ENCODE peak calls at places on chromosomes 7 and 10, in eight cellular contexts. U, E, B, F, C, T, R and N are unnamed samples. For H3K36me3, the result is how much of the 10 kb centered on the place peaks cover.

GRCh38 chr10:22713853-22714523 is 390 bp downstream of the PIP4K2A start:
- DNase-seq in U (peak), E (peak), B (no peak), F (no peak), C (peak), T (peak), R (peak), N (peak)

GRCh38 chr10:74842301-74842700 is 15.9 kb downstream of the KAT6B start:
- DNase-seq in U (no peak), E (no peak), B (no peak), F (no peak), C (no peak), T (no peak), R (no peak), N (no peak)

GRCh38 chr10:43689618-43689954 is 40.9 kb upstream of the ZNF32 start:
- DNase-seq in U (peak), E (peak), B (peak), F (no peak), C (peak), T (peak), R (peak), N (peak)

GRCh38 chr7:31814187-31814586 is 127.2 kb downstream of the PPP1R17 start:
- DNase-seq in U (no peak), E (no peak), B (no peak), F (no peak), C (no peak), T (no peak), R (no peak), N (no peak)

GRCh38 chr7:99505324-99505662 is 831 bp downstream of the ZKSCAN5 start:
- DNase-seq in U (no peak), E (no peak), B (no peak), F (no peak), C (no peak), T (no peak), R (no peak), N (no peak)

GRCh38 chr7:117047496-117047895 is 94.2 kb downstream of the ST7 start:
- DNase-seq in U (no peak), E (no peak), B (no peak), F (no peak), C (no peak), T (no peak), R (no peak), N (no peak)

GRCh38 chr10:111128331-111129167 is 51.7 kb downstream of the ADRA2A start:
- DNase-seq in U (no peak), E (no peak), B (peak), F (peak), C (no peak), T (no peak), R (peak), N (no peak)

GRCh38 chr10:70528726-70529362 is 50.3 kb downstream of the PALD1 start:
- DNase-seq in U (no peak), E (no peak), B (peak), F (peak), C (no peak), T (no peak), R (no peak), N (no peak)

GRCh38 chr7:70720191-70720873 is 411.6 kb upstream of the GALNT17 start:
- DNase-seq in U (no peak), E (no peak), B (no peak), F (no peak), C (no peak), T (no peak), R (no peak), N (no peak)

GRCh38 chr7:1947586-1948217 is 277.6 kb downstream of the ELFN1 start:
- DNase-seq in U (peak), E (peak), B (no peak), F (no peak), C (no peak), T (no peak), R (no peak), N (peak)

GRCh38 chr7:18356195-18356645 is 139.3 kb upstream of the HDAC9 start:
- DNase-seq in U (no peak), E (no peak), B (peak), F (peak), C (no peak), T (no peak), R (no peak), N (no peak)

GRCh38 chr10:6145414-6145978 is 56.7 kb downstream of the RBM17 start:
- DNase-seq in U (no peak), E (no peak), B (no peak), F (no peak), C (no peak), T (no peak), R (no peak), N (peak)

GRCh38 chr7:111647881-111648280 is 85.6 kb upstream of the IMMP2L start:
- DNase-seq in U (no peak), E (no peak), B (no peak), F (no peak), C (no peak), T (no peak), R (no peak), N (no peak)

GRCh38 chr10:12972146-12972545 is 29.4 kb downstream of the CCDC3 start:
- DNase-seq in U (no peak), E (no peak), B (no peak), F (no peak), C (peak), T (no peak), R (no peak), N (no peak)

GRCh38 chr7:73810991-73811360 is 19.8 kb upstream of the CLDN4 start:
- DNase-seq in U (no peak), E (peak), B (no peak), F (no peak), C (no peak), T (no peak), R (peak), N (no peak)

GRCh38 chr7:151866028-151866427 is 10.9 kb downstream of the PRKAG2 start:
- DNase-seq in U (no peak), E (no peak), B (no peak), F (no peak), C (no peak), T (no peak), R (no peak), N (peak)

GRCh38 chr7:2773608-2774007 is 70.5 kb downstream of the GNA12 start:
- DNase-seq in U (no peak), E (no peak), B (no peak), F (no peak), C (no peak), T (no peak), R (no peak), N (no peak)

GRCh38 chr7:88226886-88227516 is 7.2 kb upstream of the SRI start:
- DNase-seq in U (no peak), E (peak), B (peak), F (peak), C (no peak), T (no peak), R (peak), N (peak)

GRCh38 chr10:26703974-26704373 is 6.5 kb downstream of the PDSS1 start:
- DNase-seq in U (no peak), E (no peak), B (no peak), F (no peak), C (no peak), T (no peak), R (no peak), N (no peak)

GRCh38 chr7:122199171-122199570 is 55.1 kb upstream of the AASS start:
- DNase-seq in U (no peak), E (no peak), B (no peak), F (no peak), C (no peak), T (no peak), R (no peak), N (no peak)

GRCh38 chr10:98268694-98269386 is 846 bp upstream of the LOXL4 start:
- DNase-seq in U (no peak), E (no peak), B (no peak), F (no peak), C (peak), T (no peak), R (no peak), N (no peak)

GRCh38 chr7:46152671-46153070 is 231.6 kb upstream of the IGFBP3 start:
- DNase-seq in U (no peak), E (no peak), B (no peak), F (peak), C (no peak), T (no peak), R (no peak), N (no peak)

GRCh38 chr7:112882022-112882421 is 91.8 kb upstream of the TMEM168 start:
- DNase-seq in U (peak), E (no peak), B (peak), F (no peak), C (no peak), T (no peak), R (no peak), N (peak)

GRCh38 chr10:44716470-44716869 is 194.7 kb upstream of the TMEM72 start:
- DNase-seq in U (no peak), E (no peak), B (no peak), F (no peak), C (no peak), T (no peak), R (no peak), N (no peak)

GRCh38 chr10:45091968-45092367 is 91.2 kb downstream of the ZNF22 start:
- DNase-seq in U (no peak), E (no peak), B (no peak), F (no peak), C (no peak), T (no peak), R (no peak), N (no peak)

GRCh38 chr10:43227911-43228782 is 38.7 kb downstream of the RASGEF1A start:
- DNase-seq in U (peak), E (peak), B (no peak), F (no peak), C (peak), T (no peak), R (peak), N (peak)

GRCh38 chr10:70903262-70903921 is 15.0 kb upstream of the PCBD1 start:
- DNase-seq in U (peak), E (no peak), B (peak), F (no peak), C (no peak), T (peak), R (peak), N (no peak)

GRCh38 chr10:93616844-93617360 is 4.6 kb downstream of the PDE6C start:
- DNase-seq in U (no peak), E (no peak), B (no peak), F (no peak), C (no peak), T (no peak), R (no peak), N (no peak)

GRCh38 chr7:158043461-158044155 is 544.0 kb downstream of the PTPRN2 start:
- DNase-seq in U (no peak), E (no peak), B (no peak), F (no peak), C (peak), T (no peak), R (no peak), N (no peak)

GRCh38 chr7:29146888-29147609 is 712 bp upstream of the CPVL start:
- DNase-seq in U (peak), E (no peak), B (peak), F (peak), C (no peak), T (no peak), R (peak), N (no peak)

GRCh38 chr10:5888843-5889623 is 660 bp downstream of the ANKRD16 start:
- DNase-seq in U (peak), E (peak), B (peak), F (no peak), C (peak), T (peak), R (peak), N (peak)

GRCh38 chr10:43264324-43264986 is 2.4 kb downstream of the RASGEF1A start:
- DNase-seq in U (no peak), E (no peak), B (no peak), F (no peak), C (peak), T (no peak), R (no peak), N (no peak)

GRCh38 chr10:12720217-12720981 is 281.1 kb downstream of the CCDC3 start:
- DNase-seq in U (peak), E (peak), B (peak), F (peak), C (peak), T (no peak), R (peak), N (no peak)

GRCh38 chr10:51301644-51302043 is 227.4 kb downstream of the PRKG1 start:
- DNase-seq in U (peak), E (no peak), B (no peak), F (no peak), C (no peak), T (no peak), R (no peak), N (no peak)

GRCh38 chr7:151809156-151809863 is 67.6 kb downstream of the PRKAG2 start:
- DNase-seq in U (no peak), E (peak), B (no peak), F (no peak), C (no peak), T (no peak), R (no peak), N (peak)

GRCh38 chr7:73937014-73937413 is 76.1 kb downstream of the TMEM270 start:
- DNase-seq in U (no peak), E (no peak), B (no peak), F (no peak), C (no peak), T (no peak), R (no peak), N (no peak)

GRCh38 chr10:18202600-18203150 is 62.5 kb downstream of the CACNB2 start:
- DNase-seq in U (no peak), E (no peak), B (no peak), F (no peak), C (no peak), T (no peak), R (no peak), N (no peak)

DNA sequence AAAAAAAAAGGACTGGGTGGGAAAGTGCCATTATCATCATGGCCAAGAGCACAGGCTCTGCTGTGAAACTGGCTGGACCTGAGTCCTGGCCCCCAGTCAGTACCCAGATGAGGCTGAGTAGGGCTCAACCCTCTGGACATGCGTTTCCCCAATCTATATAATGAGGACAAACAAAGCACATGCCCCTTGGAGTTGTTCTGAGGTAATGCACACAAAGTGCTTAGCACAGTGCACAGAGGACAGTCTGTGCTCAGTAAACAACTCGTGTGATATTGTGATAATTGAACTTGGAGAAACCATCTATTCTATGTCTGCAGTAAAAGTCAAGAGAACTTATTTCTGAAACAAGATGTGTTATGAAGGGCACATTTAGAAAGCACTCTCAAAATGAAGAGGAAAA is 138.8 kb downstream of the KCNMA1 start:
- DNase-seq in U (no peak), E (no peak), B (no peak), F (no peak), C (no peak), T (no peak), R (no peak), N (no peak)
- H3K27ac ChIP-seq in U (no peak), E (no peak), B (no peak), F (no peak), C (no peak), T (no peak), R (peak), N (no peak)

DNA sequence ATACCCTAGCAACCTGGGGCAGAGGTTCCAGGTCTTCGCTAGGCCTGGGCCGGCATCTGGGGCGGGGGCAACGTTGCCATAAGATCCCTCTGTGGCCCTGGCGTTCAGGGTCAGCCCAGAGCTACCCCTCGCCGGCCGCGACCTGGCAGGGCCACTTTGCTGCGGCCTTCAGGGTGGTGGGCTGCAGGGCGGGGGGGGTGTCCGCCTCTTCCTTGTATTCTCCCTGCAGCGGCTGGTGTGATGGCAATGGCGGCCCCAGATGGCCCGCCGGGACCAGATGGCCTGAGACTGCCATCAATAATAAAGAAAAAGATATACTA is 539.2 kb upstream of the POT1 start:
- DNase-seq in U (no peak), E (no peak), B (no peak), F (no peak), C (no peak), T (no peak), R (peak), N (no peak)
- H3K36me3 ChIP-seq in U (under half), E (under half), B (under half), F (under half), C (under half), T (under half), R (under half), N (under half)

DNA sequence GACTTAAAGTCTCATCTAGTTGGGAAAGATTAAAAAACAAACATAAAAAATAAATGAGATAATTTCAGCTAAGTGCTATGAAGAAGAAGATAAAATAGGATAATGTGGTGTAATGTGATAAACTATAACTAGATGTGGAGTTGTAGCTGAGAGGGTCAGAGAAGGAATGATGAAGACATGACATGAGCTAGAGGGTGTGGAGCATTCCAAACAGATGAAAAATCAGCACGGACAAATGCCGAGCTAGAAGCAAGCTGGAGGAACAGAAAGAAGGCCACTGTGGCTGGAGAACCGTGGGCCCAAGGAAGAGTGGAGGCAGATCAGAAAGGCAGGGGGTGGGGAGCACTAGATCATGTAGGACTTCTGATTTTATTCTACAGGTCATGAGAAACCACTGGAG is 70.6 kb downstream of the CDK6 start:
- DNase-seq in U (no peak), E (no peak), B (no peak), F (peak), C (no peak), T (no peak), R (no peak), N (no peak)
- H3K27ac ChIP-seq in U (peak), E (peak), B (no peak), F (peak), C (no peak), T (no peak), R (no peak), N (no peak)

GRCh38 chr10:73386583-73386982 is 27.3 kb downstream of the ANXA7 start:
- DNase-seq in U (no peak), E (no peak), B (peak), F (no peak), C (no peak), T (no peak), R (no peak), N (no peak)

GRCh38 chr10:73388228-73388627 is 25.6 kb downstream of the ANXA7 start:
- DNase-seq in U (no peak), E (no peak), B (no peak), F (no peak), C (no peak), T (no peak), R (no peak), N (no peak)
- H3K36me3 ChIP-seq in U (half or more), E (half or more), B (under half), F (half or more), C (half or more), T (half or more), R (under half), N (half or more)

GRCh38 chr10:122462533-122463465 is 1.4 kb downstream of the HTRA1 start:
- DNase-seq in U (peak), E (no peak), B (no peak), F (no peak), C (peak), T (no peak), R (no peak), N (no peak)

GRCh38 chr10:122459586-122460273 is 1.6 kb upstream of the HTRA1 start:
- DNase-seq in U (no peak), E (no peak), B (no peak), F (no peak), C (no peak), T (no peak), R (no peak), N (no peak)

GRCh38 chr10:122461367-122461728 is at the start of gene HTRA1:
- DNase-seq in U (peak), E (peak), B (peak), F (no peak), C (no peak), T (no peak), R (peak), N (peak)

GRCh38 chr10:122461729-122462532 is 578 bp downstream of the HTRA1 start:
- DNase-seq in U (no peak), E (peak), B (peak), F (no peak), C (no peak), T (no peak), R (peak), N (peak)

GRCh38 chr10:122460891-122461293 is 461 bp upstream of the HTRA1 start:
- DNase-seq in U (no peak), E (no peak), B (no peak), F (no peak), C (no peak), T (no peak), R (no peak), N (peak)
- H3K27ac ChIP-seq in U (peak), E (peak), B (no peak), F (no peak), C (peak), T (no peak), R (no peak), N (no peak)